ENCODE peak calls at places on chromosomes 3 and 15, in eight cellular contexts. P, F, Q, K, E, N, U and G are unnamed samples.

GRCh38 chr3:52185837-52186236 is 12.1 kb upstream of the ALAS1 start:
- DNase-seq in P (no peak), F (no peak), Q (no peak), K (no peak), E (no peak), N (no peak), U (no peak), G (no peak)

GRCh38 chr15:58742022-58742421 is 7.5 kb downstream of the ADAM10 start:
- DNase-seq in P (no peak), F (no peak), Q (no peak), K (peak; percentile 56), E (no peak), N (no peak), U (no peak), G (no peak)

GRCh38 chr15:78638658-78639314 is 2.2 kb downstream of the CHRNB4 start:
- DNase-seq in P (no peak), F (peak; percentile 50), Q (no peak), K (peak; percentile 19), E (no peak), N (no peak), U (peak; percentile 31), G (peak; percentile 45)

GRCh38 chr3:161310649-161311423 is 60.5 kb downstream of the SPTSSB start:
- DNase-seq in P (no peak), F (no peak), Q (no peak), K (no peak), E (no peak), N (no peak), U (no peak), G (no peak)

GRCh38 chr3:187827723-187828122 is 82.5 kb upstream of the BCL6 start:
- DNase-seq in P (no peak), F (no peak), Q (no peak), K (no peak), E (no peak), N (no peak), U (no peak), G (no peak)

GRCh38 chr15:78422571-78423340 is 15.3 kb upstream of the IREB2 start:
- DNase-seq in P (no peak), F (peak; percentile 43), Q (no peak), K (peak; percentile 45), E (peak; percentile 67), N (peak; percentile 15), U (peak; percentile 47), G (peak; percentile 65)

GRCh38 chr15:49045691-49046112 is 544 bp downstream of the SECISBP2L start:
- DNase-seq in P (no peak), F (no peak), Q (no peak), K (peak; percentile 21), E (no peak), N (no peak), U (no peak), G (peak; percentile 51)

GRCh38 chr3:4493931-4494806 is 1.0 kb downstream of the ITPR1 start:
- DNase-seq in P (no peak), F (peak; percentile 5), Q (no peak), K (peak; percentile 21), E (peak; percentile 57), N (peak; percentile 45), U (no peak), G (peak; percentile 21)

GRCh38 chr3:126620743-126621142 is 34.2 kb downstream of the TXNRD3 start:
- DNase-seq in P (no peak), F (no peak), Q (no peak), K (no peak), E (no peak), N (no peak), U (no peak), G (no peak)

GRCh38 chr3:172705166-172705565 is 5.7 kb downstream of the NCEH1 start:
- DNase-seq in P (no peak), F (no peak), Q (no peak), K (no peak), E (no peak), N (no peak), U (no peak), G (no peak)

GRCh38 chr3:125062904-125063618 is 7.3 kb upstream of the HEG1 start:
- DNase-seq in P (no peak), F (peak; percentile 95), Q (no peak), K (peak; percentile 97), E (no peak), N (no peak), U (no peak), G (peak; percentile 97)

GRCh38 chr15:39786444-39787056 is 3.9 kb upstream of the FSIP1 start:
- DNase-seq in P (no peak), F (no peak), Q (no peak), K (peak; percentile 75), E (no peak), N (no peak), U (peak; percentile 22), G (peak; percentile 77)

GRCh38 chr3:69970827-69971226 is 28.7 kb upstream of the SAMMSON start:
- DNase-seq in P (no peak), F (no peak), Q (no peak), K (no peak), E (no peak), N (no peak), U (no peak), G (no peak)

GRCh38 chr3:71530903-71531535 is 52.5 kb downstream of the FOXP1 start:
- DNase-seq in P (no peak), F (no peak), Q (no peak), K (no peak), E (no peak), N (no peak), U (no peak), G (no peak)

GRCh38 chr3:14137004-14137403 is 12.2 kb downstream of the TMEM43 start:
- DNase-seq in P (no peak), F (peak; percentile 83), Q (peak; percentile 90), K (no peak), E (no peak), N (no peak), U (no peak), G (no peak)

GRCh38 chr15:90918034-90918788 is 14.1 kb downstream of the HDDC3 start:
- DNase-seq in P (no peak), F (no peak), Q (no peak), K (no peak), E (no peak), N (no peak), U (no peak), G (no peak)

GRCh38 chr15:90917569-90917968 is 14.5 kb downstream of the MAN2A2 start:
- DNase-seq in P (no peak), F (no peak), Q (no peak), K (no peak), E (no peak), N (no peak), U (no peak), G (no peak)

GRCh38 chr15:90915216-90915807 is 12.2 kb downstream of the MAN2A2 start:
- DNase-seq in P (no peak), F (no peak), Q (no peak), K (no peak), E (no peak), N (no peak), U (no peak), G (no peak)

GRCh38 chr15:90915808-90916440 is 12.8 kb downstream of the MAN2A2 start:
- DNase-seq in P (peak; percentile 60), F (no peak), Q (no peak), K (peak; percentile 75), E (peak; percentile 86), N (peak; percentile 54), U (no peak), G (peak; percentile 32)

GRCh38 chr15:90916461-90916860 is 13.4 kb downstream of the MAN2A2 start:
- DNase-seq in P (no peak), F (no peak), Q (no peak), K (no peak), E (no peak), N (no peak), U (no peak), G (no peak)
- H3K4me3 ChIP-seq in P (no peak overlapping the region), F (no peak overlapping the region), Q (no peak overlapping the region), K (no peak overlapping the region), E (no peak overlapping the region), N (no peak overlapping the region), U (no peak overlapping the region), G (no peak overlapping the region)

DNA sequence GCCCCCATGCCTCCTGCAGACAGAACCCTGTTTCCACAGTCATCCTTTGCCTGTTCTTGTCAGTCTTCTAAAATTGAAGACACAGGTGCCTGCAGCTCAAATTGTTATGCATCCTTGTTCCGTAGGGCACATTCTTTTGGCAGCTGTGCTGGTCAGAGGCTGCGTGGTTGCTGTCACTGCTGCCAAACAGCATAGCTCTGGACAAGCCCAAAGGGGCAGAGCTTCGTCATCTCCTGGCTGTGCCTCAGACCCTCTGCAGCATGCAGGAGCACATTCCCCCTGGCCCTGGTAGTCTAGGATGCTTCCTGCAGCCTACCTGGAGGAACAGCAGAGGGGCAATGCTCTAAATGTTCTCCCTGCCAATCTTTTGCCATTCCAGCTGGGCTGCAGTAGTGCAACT is 2.1 kb upstream of the FBXL22 start:
- DNase-seq in P (no peak), F (no peak), Q (no peak), K (no peak), E (no peak), N (no peak), U (no peak), G (no peak)
- TF ChIP-seq CTCF in P (no peak), F (no peak), Q (no peak), K (no peak), E (no peak), N (no peak), U (no peak), G (no peak)

DNA sequence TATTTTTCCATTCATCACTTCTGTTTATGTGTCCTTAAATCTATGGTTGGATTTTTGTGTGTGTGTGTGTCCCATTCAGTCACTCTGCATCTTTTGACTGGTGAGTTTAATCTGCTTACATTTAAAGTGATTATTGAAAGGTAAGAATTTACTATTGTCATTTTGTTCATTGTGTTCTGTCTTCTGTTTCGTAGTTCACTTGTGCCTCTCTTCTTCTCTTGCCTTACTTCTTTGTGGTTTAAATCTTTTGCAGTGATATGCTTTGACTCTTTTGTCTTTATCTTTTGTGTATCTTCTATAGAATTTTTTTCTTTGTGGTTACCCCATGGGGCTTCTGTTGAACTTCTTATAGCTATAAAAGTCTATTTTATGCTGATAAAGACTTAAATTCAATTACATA is 166.3 kb upstream of the UBE3A start:
- DNase-seq in P (no peak), F (no peak), Q (no peak), K (no peak), E (no peak), N (no peak), U (no peak), G (no peak)
- H3K4me3 ChIP-seq in P (no peak overlapping the region), F (no peak overlapping the region), Q (no peak overlapping the region), K (no peak overlapping the region), E (no peak overlapping the region), N (no peak overlapping the region), U (no peak overlapping the region), G (no peak overlapping the region)

GRCh38 chr3:142886021-142886420 is 2.9 kb downstream of the PCOLCE2 start:
- DNase-seq in P (no peak), F (no peak), Q (no peak), K (no peak), E (no peak), N (no peak), U (no peak), G (no peak)

GRCh38 chr3:142888484-142889262 is at the start of gene PCOLCE2:
- DNase-seq in P (no peak), F (peak; percentile 43), Q (peak; percentile 70), K (no peak), E (peak; percentile 70), N (peak; percentile 14), U (peak; percentile 27), G (peak; percentile 11)

GRCh38 chr3:142889263-142890014 is 556 bp upstream of the PCOLCE2 start:
- DNase-seq in P (no peak), F (no peak), Q (no peak), K (no peak), E (no peak), N (no peak), U (no peak), G (no peak)

GRCh38 chr3:142886938-142887337 is 1.9 kb downstream of the PCOLCE2 start:
- DNase-seq in P (no peak), F (no peak), Q (no peak), K (peak; percentile 50), E (no peak), N (no peak), U (no peak), G (peak; percentile 70)

GRCh38 chr3:142888099-142888483 is 792 bp downstream of the PCOLCE2 start:
- DNase-seq in P (no peak), F (no peak), Q (peak; percentile 71), K (no peak), E (peak; percentile 63), N (no peak), U (peak; percentile 69), G (peak; percentile 5)
- TF ChIP-seq CTCF in P (no peak), F (no peak), Q (no peak), K (no peak), E (no peak), N (no peak), U (peak; percentile 6), G (no peak)